ENCODE peak calls at places on chromosome 20, in four cellular contexts. B is ovary, C is lung microvascular endothelial cell, F is RPMI7951. Q is an unnamed sample.

GRCh38 chr20:61682998-61683681 is 382.5 kb downstream of the TAF4 start:
- DNase-seq in B (no peak), C (no peak), F (no peak), Q (no peak)

GRCh38 chr20:40812415-40813212 is 123.6 kb upstream of the MAFB start:
- DNase-seq in B (no peak), C (no peak), F (peak), Q (no peak)

GRCh38 chr20:24962182-24962492 is 13.1 kb downstream of the CST7 start:
- DNase-seq in B (no peak), C (no peak), F (no peak), Q (no peak)

GRCh38 chr20:48709292-48709691 is 118.5 kb downstream of the PREX1 start:
- DNase-seq in B (no peak), C (no peak), F (no peak), Q (no peak)

GRCh38 chr20:3785240-3786125 is 1.1 kb downstream of the CENPB start:
- DNase-seq in B (no peak), C (peak), F (peak), Q (no peak)

GRCh38 chr20:50678213-50678898 is 13.0 kb downstream of the RIPOR3 start:
- DNase-seq in B (no peak), C (no peak), F (peak), Q (no peak)

GRCh38 chr20:35967979-35968640 is at the start of gene CNBD2:
- DNase-seq in B (no peak), C (no peak), F (no peak), Q (no peak)

GRCh38 chr20:1415667-1416468 is 23.0 kb upstream of the FKBP1A start:
- DNase-seq in B (no peak), C (peak), F (peak), Q (no peak)

GRCh38 chr20:21234816-21235215 is 68.3 kb upstream of the XRN2 start:
- DNase-seq in B (no peak), C (no peak), F (no peak), Q (no peak)

Q was measured in T-helper 1 cell.